ENCODE peak calls at places on chromosome 1, in seven cellular contexts. O, I, A, L, U, W and D are unnamed samples.

GRCh38 chr1:154485106-154485505 is 16.9 kb upstream of the TDRD10 start:
- DNase-seq in O (no peak), I (no peak), A (no peak), L (no peak), U (no peak), W (no peak), D (no peak)

GRCh38 chr1:28580706-28581530 is 11.1 kb upstream of the RAB42 start:
- DNase-seq in O (no peak), I (no peak), A (peak; percentile 43), L (no peak), U (no peak), W (no peak), D (no peak)

GRCh38 chr1:151340870-151341754 is 5.9 kb downstream of the RFX5 start:
- DNase-seq in O (peak; percentile 71), I (peak; percentile 71), A (peak; percentile 46), L (no peak), U (no peak), W (peak; percentile 38), D (peak; percentile 39)

GRCh38 chr1:57188169-57188568 is 222.4 kb upstream of the C8B start:
- DNase-seq in O (no peak), I (no peak), A (no peak), L (no peak), U (no peak), W (no peak), D (peak; percentile 42)

GRCh38 chr1:27994060-27994459 is 34.3 kb downstream of the XKR8 start:
- DNase-seq in O (no peak), I (no peak), A (no peak), L (no peak), U (no peak), W (no peak), D (no peak)

GRCh38 chr1:84504580-84505021 is 1.6 kb upstream of the SPATA1 start:
- DNase-seq in O (peak; percentile 75), I (peak; percentile 18), A (no peak), L (no peak), U (no peak), W (no peak), D (no peak)

GRCh38 chr1:175198332-175198731 is 5.8 kb upstream of the KIAA0040 start:
- DNase-seq in O (no peak), I (peak; percentile 40), A (no peak), L (no peak), U (no peak), W (no peak), D (no peak)

GRCh38 chr1:208047476-208047934 is 136.6 kb upstream of the CD34 start:
- DNase-seq in O (peak; percentile 56), I (no peak), A (no peak), L (no peak), U (peak; percentile 95), W (no peak), D (no peak)

GRCh38 chr1:33660244-33660643 is 187.8 kb downstream of the ZSCAN20 start:
- DNase-seq in O (no peak), I (no peak), A (no peak), L (no peak), U (no peak), W (no peak), D (no peak)

GRCh38 chr1:109273570-109274288 is 9.2 kb downstream of the PSRC1 start:
- DNase-seq in O (no peak), I (no peak), A (no peak), L (no peak), U (peak; percentile 65), W (no peak), D (no peak)

GRCh38 chr1:94863919-94864318 is 43.8 kb downstream of the SLC44A3 start:
- DNase-seq in O (peak; percentile 75), I (peak; percentile 68), A (no peak), L (no peak), U (peak; percentile 79), W (no peak), D (no peak)

GRCh38 chr1:3886691-3887090 is 13.4 kb downstream of the C1orf174 start:
- DNase-seq in O (no peak), I (no peak), A (no peak), L (no peak), U (no peak), W (no peak), D (no peak)